ENCODE peak calls at places on chromosomes 12 and 14, in four cellular contexts. H, P, R and J are unnamed samples.

GRCh38 chr14:104295681-104296387 is 157.4 kb downstream of the KIF26A start:
- DNase-seq in P (no peak), H (no peak), R (no peak), J (no peak)

GRCh38 chr14:49586673-49587460 is 687 bp upstream of the RPS29 start:
- DNase-seq in R (peak), P (peak), H (peak), J (peak)

GRCh38 chr12:75446857-75447256 is 33.7 kb upstream of the GLIPR1 start:
- DNase-seq in R (no peak), P (no peak), H (no peak), J (no peak)

GRCh38 chr14:36773136-36773540 is 111.5 kb downstream of the PAX9 start:
- DNase-seq in P (peak), R (peak), H (peak), J (no peak)

GRCh38 chr14:88829685-88830302 is 5.3 kb downstream of the TTC8 start:
- DNase-seq in P (no peak), H (no peak), R (no peak), J (no peak)

GRCh38 chr12:30725739-30726138 is 29.0 kb downstream of the CAPRIN2 start:
- DNase-seq in H (no peak), R (no peak), P (peak), J (no peak)

GRCh38 chr14:32307881-32308582 is 21.1 kb upstream of the AKAP6 start:
- DNase-seq in H (no peak), R (peak), P (no peak), J (no peak)

GRCh38 chr12:109888179-109889020 is 8.1 kb upstream of the GLTP start:
- DNase-seq in P (peak), H (no peak), R (no peak), J (peak)

GRCh38 chr14:52268191-52269061 is 928 bp downstream of the PTGDR start:
- DNase-seq in H (no peak), P (no peak), R (no peak), J (no peak)

GRCh38 chr12:94879542-94879941 is 124.0 kb downstream of the NDUFA12 start:
- DNase-seq in H (peak), R (peak), P (no peak), J (no peak)

GRCh38 chr12:32897688-32898573 is 1.4 kb upstream of the PKP2 start:
- DNase-seq in R (no peak), H (no peak), P (no peak), J (no peak)

GRCh38 chr14:21498540-21499526 is 12.3 kb downstream of the METTL3 start:
- DNase-seq in P (peak), R (peak), H (peak), J (no peak)

GRCh38 chr12:10740182-10740581 is 17.1 kb upstream of the YBX3 start:
- DNase-seq in R (peak), H (no peak), P (no peak), J (no peak)

GRCh38 chr14:64733899-64734298 is 29.7 kb downstream of the PLEKHG3 start:
- DNase-seq in H (no peak), R (no peak), P (no peak), J (no peak)

GRCh38 chr12:12716845-12717585 is at the start of gene CDKN1B:
- DNase-seq in H (peak), R (peak), P (peak), J (peak)
- TF ChIP-seq REST in H (no peak), R (no peak), P (no peak), J (peak)

GRCh38 chr14:78606111-78606510 is 435.9 kb downstream of the NRXN3 start:
- DNase-seq in P (no peak), R (no peak), H (no peak), J (no peak)
- TF ChIP-seq SRF in P (no peak), R (no peak), H (no peak), J (no peak)

DNA sequence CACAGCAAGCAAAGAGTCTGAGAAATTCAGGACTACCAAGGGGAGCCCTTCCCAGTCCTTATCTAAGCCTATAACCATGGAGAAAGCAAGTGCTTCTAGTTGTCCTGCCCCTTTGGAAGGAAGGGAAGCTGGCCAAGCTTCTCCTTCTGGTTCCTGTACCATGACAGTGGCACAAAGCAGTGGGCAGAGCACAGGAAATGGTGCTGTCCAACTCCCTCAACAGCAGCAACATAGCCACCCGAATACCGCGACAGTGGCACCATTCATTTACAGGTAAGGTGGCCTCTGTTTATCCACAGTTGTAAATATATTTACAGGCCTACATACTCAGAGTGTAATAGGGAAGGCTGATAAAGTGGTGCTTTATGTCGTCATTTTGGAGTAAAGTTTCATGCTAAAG is 176.5 kb downstream of the NAV3 start:
- DNase-seq in H (no peak), P (no peak), R (no peak), J (no peak)
- TF ChIP-seq REST in H (no peak), P (no peak), R (no peak), J (no peak)

GRCh38 chr14:28751467-28752058 is 15.0 kb upstream of the FOXG1 start:
- DNase-seq in H (peak), P (peak), R (peak), J (peak)
- TF ChIP-seq SRF in H (no peak), P (no peak), R (no peak), J (no peak)